ENCODE peak calls at places on chromosome 1, in ten cellular contexts. One of them, this sample, is unnamed.

GRCh38 chr1:44947060-44947773 is 39.2 kb downstream of the EIF2B3 start:
- DNase-seq in body of pancreas: peak; percentile 33
- DNase-seq in fibroblast of the aortic adventitia: peak; percentile 88
- DNase-seq in HepG2: no peak
- DNase-seq in GM12865: no peak
- DNase-seq in endothelial cell of umbilical vein: peak; percentile 92
- DNase-seq in GM06990: no peak
- DNase-seq in fibroblast of lung: peak; percentile 88
- DNase-seq in adipocyte: peak; percentile 74
- DNase-seq in left ventricle myocardium inferior: no peak
- DNase-seq in this sample: peak; percentile 79

GRCh38 chr1:150484431-150484830 is 2.8 kb upstream of the TARS2 start:
- DNase-seq in body of pancreas: no peak
- DNase-seq in HepG2: no peak
- DNase-seq in GM12865: no peak
- DNase-seq in fibroblast of lung: peak; percentile 58
- DNase-seq in endothelial cell of umbilical vein: no peak
- DNase-seq in fibroblast of the aortic adventitia: peak; percentile 33
- DNase-seq in adipocyte: no peak
- DNase-seq in GM06990: no peak
- DNase-seq in left ventricle myocardium inferior: no peak
- DNase-seq in this sample: no peak

GRCh38 chr1:76125441-76126215 is 51.1 kb downstream of the ST6GALNAC3 start:
- DNase-seq in left ventricle myocardium inferior: no peak
- DNase-seq in HepG2: no peak
- DNase-seq in endothelial cell of umbilical vein: no peak
- DNase-seq in fibroblast of the aortic adventitia: no peak
- DNase-seq in GM12865: no peak
- DNase-seq in GM06990: no peak
- DNase-seq in adipocyte: no peak
- DNase-seq in body of pancreas: no peak
- DNase-seq in fibroblast of lung: no peak
- DNase-seq in this sample: no peak

GRCh38 chr1:18217398-18218043 is 109.9 kb downstream of the IGSF21 start:
- DNase-seq in GM12865: peak; percentile 68
- DNase-seq in HepG2: peak; percentile 33
- DNase-seq in GM06990: no peak
- DNase-seq in fibroblast of lung: no peak
- DNase-seq in adipocyte: no peak
- DNase-seq in endothelial cell of umbilical vein: no peak
- DNase-seq in left ventricle myocardium inferior: no peak
- DNase-seq in body of pancreas: peak; percentile 13
- DNase-seq in fibroblast of the aortic adventitia: no peak
- DNase-seq in this sample: peak; percentile 23

GRCh38 chr1:24318988-24319863 is at the start of gene GRHL3:
- DNase-seq in endothelial cell of umbilical vein: no peak
- DNase-seq in body of pancreas: peak; percentile 78
- DNase-seq in fibroblast of the aortic adventitia: no peak
- DNase-seq in left ventricle myocardium inferior: no peak
- DNase-seq in adipocyte: peak; percentile 20
- DNase-seq in GM06990: peak; percentile 17
- DNase-seq in GM12865: no peak
- DNase-seq in fibroblast of lung: peak; percentile 35
- DNase-seq in HepG2: no peak
- DNase-seq in this sample: peak; percentile 31

GRCh38 chr1:8152731-8153702 is 126.9 kb upstream of the ERRFI1 start:
- DNase-seq in fibroblast of lung: no peak
- DNase-seq in HepG2: no peak
- DNase-seq in fibroblast of the aortic adventitia: no peak
- DNase-seq in GM12865: no peak
- DNase-seq in left ventricle myocardium inferior: no peak
- DNase-seq in GM06990: no peak
- DNase-seq in endothelial cell of umbilical vein: no peak
- DNase-seq in adipocyte: no peak
- DNase-seq in body of pancreas: no peak
- DNase-seq in this sample: no peak

GRCh38 chr1:8239039-8239305 is 78.9 kb upstream of the SLC45A1 start:
- DNase-seq in body of pancreas: peak; percentile 60
- DNase-seq in fibroblast of lung: peak; percentile 63
- DNase-seq in endothelial cell of umbilical vein: peak; percentile 33
- DNase-seq in adipocyte: peak; percentile 51
- DNase-seq in HepG2: peak; percentile 79
- DNase-seq in fibroblast of the aortic adventitia: peak; percentile 71
- DNase-seq in left ventricle myocardium inferior: peak; percentile 20
- DNase-seq in GM12865: no peak
- DNase-seq in GM06990: no peak
- DNase-seq in this sample: peak; percentile 79

GRCh38 chr1:191608367-191608766 is 549.9 kb upstream of the RGS18 start:
- DNase-seq in body of pancreas: no peak
- DNase-seq in GM06990: no peak
- DNase-seq in HepG2: peak; percentile 16
- DNase-seq in adipocyte: no peak
- DNase-seq in endothelial cell of umbilical vein: no peak
- DNase-seq in left ventricle myocardium inferior: no peak
- DNase-seq in fibroblast of the aortic adventitia: no peak
- DNase-seq in GM12865: peak; percentile 13
- DNase-seq in fibroblast of lung: peak; percentile 2
- DNase-seq in this sample: no peak

GRCh38 chr1:197892684-197893083 is 9.7 kb upstream of the C1orf53 start:
- DNase-seq in fibroblast of the aortic adventitia: no peak
- DNase-seq in adipocyte: no peak
- DNase-seq in HepG2: peak; percentile 60
- DNase-seq in left ventricle myocardium inferior: no peak
- DNase-seq in endothelial cell of umbilical vein: no peak
- DNase-seq in fibroblast of lung: no peak
- DNase-seq in body of pancreas: no peak
- DNase-seq in GM06990: no peak
- DNase-seq in GM12865: no peak
- DNase-seq in this sample: no peak

GRCh38 chr1:244104309-244105060 is 53.4 kb downstream of the ZBTB18 start:
- DNase-seq in left ventricle myocardium inferior: no peak
- DNase-seq in GM12865: no peak
- DNase-seq in HepG2: peak; percentile 48
- DNase-seq in endothelial cell of umbilical vein: no peak
- DNase-seq in fibroblast of the aortic adventitia: peak; percentile 70
- DNase-seq in GM06990: no peak
- DNase-seq in adipocyte: peak; percentile 90
- DNase-seq in fibroblast of lung: peak; percentile 96
- DNase-seq in body of pancreas: no peak
- DNase-seq in this sample: peak; percentile 88

GRCh38 chr1:26320896-26321295 is 3.1 kb downstream of the CD52 start:
- DNase-seq in HepG2: no peak
- DNase-seq in fibroblast of the aortic adventitia: no peak
- DNase-seq in body of pancreas: no peak
- DNase-seq in GM12865: no peak
- DNase-seq in adipocyte: no peak
- DNase-seq in fibroblast of lung: no peak
- DNase-seq in left ventricle myocardium inferior: no peak
- DNase-seq in endothelial cell of umbilical vein: no peak
- DNase-seq in GM06990: no peak
- DNase-seq in this sample: no peak

GRCh38 chr1:26315874-26316850 is 1.6 kb upstream of the CD52 start:
- DNase-seq in HepG2: no peak
- DNase-seq in body of pancreas: no peak
- DNase-seq in fibroblast of lung: no peak
- DNase-seq in fibroblast of the aortic adventitia: no peak
- DNase-seq in GM06990: no peak
- DNase-seq in adipocyte: no peak
- DNase-seq in left ventricle myocardium inferior: no peak
- DNase-seq in endothelial cell of umbilical vein: no peak
- DNase-seq in GM12865: peak; percentile 32
- DNase-seq in this sample: no peak

GRCh38 chr1:26317143-26317542 is 615 bp upstream of the CD52 start:
- DNase-seq in HepG2: no peak
- DNase-seq in fibroblast of lung: no peak
- DNase-seq in body of pancreas: no peak
- DNase-seq in left ventricle myocardium inferior: no peak
- DNase-seq in GM12865: peak; percentile 41
- DNase-seq in adipocyte: no peak
- DNase-seq in endothelial cell of umbilical vein: no peak
- DNase-seq in fibroblast of the aortic adventitia: no peak
- DNase-seq in GM06990: no peak
- DNase-seq in this sample: no peak

GRCh38 chr1:26317612-26318337 is at the start of gene CD52:
- DNase-seq in HepG2: no peak
- DNase-seq in body of pancreas: no peak
- DNase-seq in GM12865: peak; percentile 89
- DNase-seq in fibroblast of the aortic adventitia: no peak
- DNase-seq in left ventricle myocardium inferior: no peak
- DNase-seq in endothelial cell of umbilical vein: no peak
- DNase-seq in GM06990: peak; percentile 63
- DNase-seq in fibroblast of lung: no peak
- DNase-seq in adipocyte: no peak
- DNase-seq in this sample: no peak

DNA sequence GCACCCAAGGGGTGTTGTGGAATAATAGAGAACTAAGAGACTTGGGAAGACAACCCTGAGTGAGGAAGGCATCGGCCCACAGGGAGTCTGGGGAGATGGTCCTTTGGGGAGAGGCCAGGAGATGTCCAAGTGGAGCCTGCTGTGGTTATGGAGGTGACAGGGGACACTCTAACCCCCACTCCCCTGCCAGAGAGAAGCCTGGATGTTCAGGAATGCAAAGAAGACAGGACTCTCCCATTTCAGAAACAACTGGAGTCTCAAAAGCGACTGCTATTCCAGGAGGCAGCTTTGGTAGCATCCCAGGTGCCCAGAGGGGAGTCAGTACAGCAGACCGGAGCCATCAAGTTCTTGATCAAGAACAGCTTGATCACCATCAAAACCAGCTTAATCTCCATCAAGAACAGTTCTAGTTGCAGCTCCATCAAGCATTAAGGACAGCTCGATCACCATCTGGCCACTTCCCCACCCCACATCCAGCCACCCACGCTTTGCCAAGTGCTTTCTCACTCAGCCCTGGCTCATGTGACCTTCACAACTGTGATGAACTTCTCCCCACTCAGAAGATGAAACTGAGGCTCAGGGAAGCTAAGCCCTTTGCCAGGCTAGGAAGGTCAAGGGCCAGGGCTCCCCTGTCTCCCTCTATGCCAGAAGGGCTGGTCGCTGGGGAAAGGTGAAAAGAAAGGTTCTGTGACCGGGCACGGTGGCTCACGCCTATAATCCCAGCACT is 743 bp downstream of the CD52 start:
- DNase-seq in fibroblast of lung: no peak
- DNase-seq in endothelial cell of umbilical vein: no peak
- DNase-seq in fibroblast of the aortic adventitia: no peak
- DNase-seq in HepG2: no peak
- DNase-seq in body of pancreas: no peak
- DNase-seq in adipocyte: no peak
- DNase-seq in GM06990: peak; percentile 50
- DNase-seq in left ventricle myocardium inferior: peak; percentile 29
- DNase-seq in GM12865: peak; percentile 67
- DNase-seq in this sample: no peak
- H3K4me3 ChIP-seq in fibroblast of lung: no peak overlapping the region
- H3K4me3 ChIP-seq in endothelial cell of umbilical vein: no peak overlapping the region
- H3K4me3 ChIP-seq in fibroblast of the aortic adventitia: no peak overlapping the region
- H3K4me3 ChIP-seq in HepG2: no peak overlapping the region
- H3K4me3 ChIP-seq in body of pancreas: no peak overlapping the region
- H3K4me3 ChIP-seq in adipocyte: no peak overlapping the region
- H3K4me3 ChIP-seq in GM06990: peak overlapping the region; percentile 76
- H3K4me3 ChIP-seq in left ventricle myocardium inferior: peak overlapping the region; percentile 28
- H3K4me3 ChIP-seq in GM12865: peak overlapping the region; percentile 81
- H3K4me3 ChIP-seq in this sample: no peak overlapping the region

GRCh38 chr1:67735806-67736627 is 51.0 kb downstream of the GADD45A start:
- DNase-seq in GM12865: peak; percentile 89
- DNase-seq in left ventricle myocardium inferior: peak; percentile 73
- DNase-seq in fibroblast of the aortic adventitia: peak; percentile 94
- DNase-seq in endothelial cell of umbilical vein: peak; percentile 98
- DNase-seq in body of pancreas: peak; percentile 48
- DNase-seq in fibroblast of lung: peak; percentile 97
- DNase-seq in adipocyte: peak; percentile 82
- DNase-seq in GM06990: peak; percentile 73
- DNase-seq in HepG2: no peak
- DNase-seq in this sample: peak; percentile 94
- H3K4me3 ChIP-seq in GM12865: peak overlapping the region; percentile 51
- H3K4me3 ChIP-seq in left ventricle myocardium inferior: peak overlapping the region; percentile 36
- H3K4me3 ChIP-seq in fibroblast of the aortic adventitia: peak overlapping the region; percentile 31
- H3K4me3 ChIP-seq in endothelial cell of umbilical vein: no peak overlapping the region
- H3K4me3 ChIP-seq in body of pancreas: no peak overlapping the region
- H3K4me3 ChIP-seq in fibroblast of lung: peak overlapping the region; percentile 18
- H3K4me3 ChIP-seq in adipocyte: peak overlapping the region; percentile 26
- H3K4me3 ChIP-seq in GM06990: peak overlapping the region; percentile 33
- H3K4me3 ChIP-seq in HepG2: peak overlapping the region; percentile 30
- H3K4me3 ChIP-seq in this sample: no peak overlapping the region

GRCh38 chr1:205294175-205294913 is 27.2 kb downstream of the NUAK2 start:
- DNase-seq in GM12865: no peak
- DNase-seq in adipocyte: peak; percentile 74
- DNase-seq in endothelial cell of umbilical vein: peak; percentile 91
- DNase-seq in fibroblast of lung: peak; percentile 92
- DNase-seq in fibroblast of the aortic adventitia: peak; percentile 95
- DNase-seq in HepG2: peak; percentile 89
- DNase-seq in GM06990: no peak
- DNase-seq in left ventricle myocardium inferior: no peak
- DNase-seq in body of pancreas: no peak
- DNase-seq in this sample: peak; percentile 68

GRCh38 chr1:205291577-205291976 is 30.0 kb downstream of the NUAK2 start:
- DNase-seq in GM12865: no peak
- DNase-seq in HepG2: no peak
- DNase-seq in body of pancreas: no peak
- DNase-seq in endothelial cell of umbilical vein: no peak
- DNase-seq in fibroblast of the aortic adventitia: no peak
- DNase-seq in adipocyte: no peak
- DNase-seq in GM06990: no peak
- DNase-seq in left ventricle myocardium inferior: no peak
- DNase-seq in fibroblast of lung: no peak
- DNase-seq in this sample: no peak

GRCh38 chr1:205293350-205294074 is 28.0 kb downstream of the NUAK2 start:
- DNase-seq in HepG2: no peak
- DNase-seq in body of pancreas: no peak
- DNase-seq in fibroblast of lung: no peak
- DNase-seq in endothelial cell of umbilical vein: no peak
- DNase-seq in adipocyte: no peak
- DNase-seq in left ventricle myocardium inferior: no peak
- DNase-seq in GM06990: no peak
- DNase-seq in GM12865: no peak
- DNase-seq in fibroblast of the aortic adventitia: no peak
- DNase-seq in this sample: no peak

GRCh38 chr1:205296154-205296553 is 25.4 kb downstream of the NUAK2 start:
- DNase-seq in left ventricle myocardium inferior: no peak
- DNase-seq in body of pancreas: no peak
- DNase-seq in endothelial cell of umbilical vein: no peak
- DNase-seq in GM12865: no peak
- DNase-seq in GM06990: no peak
- DNase-seq in fibroblast of the aortic adventitia: no peak
- DNase-seq in adipocyte: no peak
- DNase-seq in HepG2: no peak
- DNase-seq in fibroblast of lung: no peak
- DNase-seq in this sample: no peak

GRCh38 chr1:205294914-205295310 is 26.6 kb downstream of the NUAK2 start:
- DNase-seq in fibroblast of the aortic adventitia: no peak
- DNase-seq in HepG2: no peak
- DNase-seq in GM12865: no peak
- DNase-seq in adipocyte: no peak
- DNase-seq in left ventricle myocardium inferior: no peak
- DNase-seq in body of pancreas: no peak
- DNase-seq in GM06990: no peak
- DNase-seq in fibroblast of lung: no peak
- DNase-seq in endothelial cell of umbilical vein: no peak
- DNase-seq in this sample: no peak
- H3K4me3 ChIP-seq in fibroblast of the aortic adventitia: no peak overlapping the region
- H3K4me3 ChIP-seq in HepG2: peak overlapping the region; percentile 28
- H3K4me3 ChIP-seq in GM12865: no peak overlapping the region
- H3K4me3 ChIP-seq in adipocyte: no peak overlapping the region
- H3K4me3 ChIP-seq in left ventricle myocardium inferior: no peak overlapping the region
- H3K4me3 ChIP-seq in body of pancreas: no peak overlapping the region
- H3K4me3 ChIP-seq in GM06990: no peak overlapping the region
- H3K4me3 ChIP-seq in fibroblast of lung: no peak overlapping the region
- H3K4me3 ChIP-seq in endothelial cell of umbilical vein: no peak overlapping the region
- H3K4me3 ChIP-seq in this sample: no peak overlapping the region

GRCh38 chr1:157289424-157290105 is 151.4 kb upstream of the ETV3 start:
- DNase-seq in fibroblast of the aortic adventitia: no peak
- DNase-seq in GM12865: no peak
- DNase-seq in fibroblast of lung: no peak
- DNase-seq in body of pancreas: no peak
- DNase-seq in GM06990: no peak
- DNase-seq in left ventricle myocardium inferior: no peak
- DNase-seq in HepG2: no peak
- DNase-seq in adipocyte: no peak
- DNase-seq in endothelial cell of umbilical vein: no peak
- DNase-seq in this sample: no peak
- H3K4me3 ChIP-seq in fibroblast of the aortic adventitia: no peak overlapping the region
- H3K4me3 ChIP-seq in GM12865: no peak overlapping the region
- H3K4me3 ChIP-seq in fibroblast of lung: no peak overlapping the region
- H3K4me3 ChIP-seq in body of pancreas: no peak overlapping the region
- H3K4me3 ChIP-seq in GM06990: no peak overlapping the region
- H3K4me3 ChIP-seq in left ventricle myocardium inferior: no peak overlapping the region
- H3K4me3 ChIP-seq in HepG2: no peak overlapping the region
- H3K4me3 ChIP-seq in adipocyte: no peak overlapping the region
- H3K4me3 ChIP-seq in endothelial cell of umbilical vein: no peak overlapping the region
- H3K4me3 ChIP-seq in this sample: no peak overlapping the region